ENCODE peak calls at places on chromosome 6, in seven cellular contexts. One of them, this sample, is unnamed.

GRCh38 chr6:22764521-22764920 is 195.2 kb downstream of the HDGFL1 start:
- DNase-seq in foreskin keratinocyte: peak
- DNase-seq in sigmoid colon: no peak
- DNase-seq in Peyer's patch: no peak
- DNase-seq in colonic mucosa: no peak
- DNase-seq in uterus: no peak
- DNase-seq in heart left ventricle: no peak
- DNase-seq in this sample: no peak

GRCh38 chr6:137784583-137784982 is 82.5 kb upstream of the TNFAIP3 start:
- DNase-seq in foreskin keratinocyte: no peak
- DNase-seq in sigmoid colon: no peak
- DNase-seq in Peyer's patch: no peak
- DNase-seq in colonic mucosa: no peak
- DNase-seq in uterus: no peak
- DNase-seq in heart left ventricle: no peak
- DNase-seq in this sample: no peak

GRCh38 chr6:32815996-32816395 is 806 bp downstream of the HLA-DOB start:
- DNase-seq in foreskin keratinocyte: no peak
- DNase-seq in sigmoid colon: no peak
- DNase-seq in Peyer's patch: no peak
- DNase-seq in colonic mucosa: no peak
- DNase-seq in uterus: no peak
- DNase-seq in heart left ventricle: no peak
- DNase-seq in this sample: no peak

GRCh38 chr6:134657751-134658522 is 292.0 kb downstream of the ALDH8A1 start:
- DNase-seq in foreskin keratinocyte: peak
- DNase-seq in sigmoid colon: no peak
- DNase-seq in Peyer's patch: no peak
- DNase-seq in colonic mucosa: no peak
- DNase-seq in uterus: no peak
- DNase-seq in heart left ventricle: no peak
- DNase-seq in this sample: no peak

GRCh38 chr6:123808556-123808955 is 4.9 kb downstream of the NKAIN2 start:
- DNase-seq in foreskin keratinocyte: peak
- DNase-seq in sigmoid colon: no peak
- DNase-seq in Peyer's patch: no peak
- DNase-seq in colonic mucosa: no peak
- DNase-seq in uterus: no peak
- DNase-seq in heart left ventricle: no peak
- DNase-seq in this sample: no peak

GRCh38 chr6:52284131-52284459 is 447 bp downstream of the MCM3 start:
- DNase-seq in foreskin keratinocyte: no peak
- DNase-seq in sigmoid colon: peak
- DNase-seq in Peyer's patch: no peak
- DNase-seq in colonic mucosa: peak
- DNase-seq in uterus: peak
- DNase-seq in heart left ventricle: peak
- DNase-seq in this sample: no peak

GRCh38 chr6:3530515-3530914 is 73.7 kb upstream of the SLC22A23 start:
- DNase-seq in foreskin keratinocyte: no peak
- DNase-seq in sigmoid colon: no peak
- DNase-seq in Peyer's patch: no peak
- DNase-seq in colonic mucosa: peak
- DNase-seq in uterus: no peak
- DNase-seq in heart left ventricle: no peak
- DNase-seq in this sample: no peak

GRCh38 chr6:12751694-12752304 is 35.2 kb downstream of the PHACTR1 start:
- DNase-seq in foreskin keratinocyte: peak
- DNase-seq in sigmoid colon: no peak
- DNase-seq in Peyer's patch: no peak
- DNase-seq in colonic mucosa: peak
- DNase-seq in uterus: no peak
- DNase-seq in heart left ventricle: peak
- DNase-seq in this sample: no peak

GRCh38 chr6:33014841-33015634 is 5.6 kb upstream of the HLA-DOA start:
- DNase-seq in foreskin keratinocyte: peak
- DNase-seq in sigmoid colon: no peak
- DNase-seq in Peyer's patch: no peak
- DNase-seq in colonic mucosa: peak
- DNase-seq in uterus: peak
- DNase-seq in heart left ventricle: peak
- DNase-seq in this sample: peak

GRCh38 chr6:14004258-14004657 is 79.5 kb downstream of the RNF182 start:
- DNase-seq in foreskin keratinocyte: no peak
- DNase-seq in sigmoid colon: no peak
- DNase-seq in Peyer's patch: no peak
- DNase-seq in colonic mucosa: no peak
- DNase-seq in uterus: no peak
- DNase-seq in heart left ventricle: no peak
- DNase-seq in this sample: no peak

GRCh38 chr6:18501313-18502013 is 114.3 kb downstream of the RNF144B start:
- DNase-seq in foreskin keratinocyte: peak
- DNase-seq in sigmoid colon: peak
- DNase-seq in Peyer's patch: no peak
- DNase-seq in colonic mucosa: peak
- DNase-seq in uterus: peak
- DNase-seq in heart left ventricle: peak
- DNase-seq in this sample: no peak

GRCh38 chr6:26175428-26176181 is 88.4 kb downstream of the HFE start:
- DNase-seq in foreskin keratinocyte: peak
- DNase-seq in sigmoid colon: no peak
- DNase-seq in Peyer's patch: no peak
- DNase-seq in colonic mucosa: peak
- DNase-seq in uterus: no peak
- DNase-seq in heart left ventricle: no peak
- DNase-seq in this sample: no peak

GRCh38 chr6:114154812-114155211 is 183.9 kb upstream of the HDAC2 start:
- DNase-seq in foreskin keratinocyte: no peak
- DNase-seq in sigmoid colon: no peak
- DNase-seq in Peyer's patch: no peak
- DNase-seq in colonic mucosa: no peak
- DNase-seq in uterus: no peak
- DNase-seq in heart left ventricle: no peak
- DNase-seq in this sample: no peak

GRCh38 chr6:44493132-44493531 is 105.6 kb downstream of the CDC5L start:
- DNase-seq in foreskin keratinocyte: no peak
- DNase-seq in sigmoid colon: no peak
- DNase-seq in Peyer's patch: no peak
- DNase-seq in colonic mucosa: no peak
- DNase-seq in uterus: no peak
- DNase-seq in heart left ventricle: no peak
- DNase-seq in this sample: no peak

GRCh38 chr6:135270676-135271536 is 89.8 kb downstream of the MYB start:
- DNase-seq in foreskin keratinocyte: peak
- DNase-seq in sigmoid colon: no peak
- DNase-seq in Peyer's patch: peak
- DNase-seq in colonic mucosa: peak
- DNase-seq in uterus: no peak
- DNase-seq in heart left ventricle: no peak
- DNase-seq in this sample: no peak

GRCh38 chr6:18070486-18070885 is 52.0 kb downstream of the NHLRC1 start:
- DNase-seq in foreskin keratinocyte: no peak
- DNase-seq in sigmoid colon: no peak
- DNase-seq in Peyer's patch: no peak
- DNase-seq in colonic mucosa: no peak
- DNase-seq in uterus: no peak
- DNase-seq in heart left ventricle: no peak
- DNase-seq in this sample: no peak

GRCh38 chr6:56795852-56796532 is 153.3 kb upstream of the DST start:
- DNase-seq in foreskin keratinocyte: peak
- DNase-seq in sigmoid colon: no peak
- DNase-seq in Peyer's patch: no peak
- DNase-seq in colonic mucosa: no peak
- DNase-seq in uterus: no peak
- DNase-seq in heart left ventricle: no peak
- DNase-seq in this sample: no peak

GRCh38 chr6:63580704-63580961 is 8.4 kb downstream of the LOC128125822 start:
- DNase-seq in foreskin keratinocyte: no peak
- DNase-seq in sigmoid colon: no peak
- DNase-seq in Peyer's patch: no peak
- DNase-seq in colonic mucosa: no peak
- DNase-seq in uterus: no peak
- DNase-seq in heart left ventricle: no peak
- DNase-seq in this sample: no peak

GRCh38 chr6:134647861-134648260 is 302.0 kb downstream of the ALDH8A1 start:
- DNase-seq in foreskin keratinocyte: peak
- DNase-seq in sigmoid colon: no peak
- DNase-seq in Peyer's patch: no peak
- DNase-seq in colonic mucosa: no peak
- DNase-seq in uterus: no peak
- DNase-seq in heart left ventricle: no peak
- DNase-seq in this sample: no peak

GRCh38 chr6:166602928-166603690 is 16.6 kb upstream of the RAMACL start:
- DNase-seq in foreskin keratinocyte: no peak
- DNase-seq in sigmoid colon: peak
- DNase-seq in Peyer's patch: no peak
- DNase-seq in colonic mucosa: peak
- DNase-seq in uterus: peak
- DNase-seq in heart left ventricle: no peak
- DNase-seq in this sample: no peak

GRCh38 chr6:33280539-33280938 is 3.6 kb downstream of the B3GALT4 start:
- DNase-seq in foreskin keratinocyte: no peak
- DNase-seq in sigmoid colon: no peak
- DNase-seq in Peyer's patch: no peak
- DNase-seq in colonic mucosa: no peak
- DNase-seq in uterus: no peak
- DNase-seq in heart left ventricle: no peak
- DNase-seq in this sample: no peak

GRCh38 chr6:156437084-156437879 is 339.9 kb upstream of the ARID1B start:
- DNase-seq in foreskin keratinocyte: no peak
- DNase-seq in sigmoid colon: no peak
- DNase-seq in Peyer's patch: no peak
- DNase-seq in colonic mucosa: peak
- DNase-seq in uterus: no peak
- DNase-seq in heart left ventricle: no peak
- DNase-seq in this sample: no peak

GRCh38 chr6:20711518-20711917 is 177.3 kb downstream of the CDKAL1 start:
- DNase-seq in foreskin keratinocyte: peak
- DNase-seq in sigmoid colon: no peak
- DNase-seq in Peyer's patch: no peak
- DNase-seq in colonic mucosa: no peak
- DNase-seq in uterus: no peak
- DNase-seq in heart left ventricle: no peak
- DNase-seq in this sample: no peak

GRCh38 chr6:140485740-140486467 is 1111.5 kb upstream of the CITED2 start:
- DNase-seq in foreskin keratinocyte: peak
- DNase-seq in sigmoid colon: peak
- DNase-seq in Peyer's patch: no peak
- DNase-seq in colonic mucosa: no peak
- DNase-seq in uterus: peak
- DNase-seq in heart left ventricle: peak
- DNase-seq in this sample: no peak

GRCh38 chr6:14217728-14218637 is 100.4 kb downstream of the CD83 start:
- DNase-seq in foreskin keratinocyte: no peak
- DNase-seq in sigmoid colon: no peak
- DNase-seq in Peyer's patch: no peak
- DNase-seq in colonic mucosa: no peak
- DNase-seq in uterus: no peak
- DNase-seq in heart left ventricle: no peak
- DNase-seq in this sample: no peak

GRCh38 chr6:131937219-131937618 is 14.0 kb downstream of the CCN2 start:
- DNase-seq in foreskin keratinocyte: peak
- DNase-seq in sigmoid colon: no peak
- DNase-seq in Peyer's patch: no peak
- DNase-seq in colonic mucosa: no peak
- DNase-seq in uterus: no peak
- DNase-seq in heart left ventricle: peak
- DNase-seq in this sample: no peak

GRCh38 chr6:40256831-40257230 is 322.6 kb upstream of the MOCS1 start:
- DNase-seq in foreskin keratinocyte: no peak
- DNase-seq in sigmoid colon: no peak
- DNase-seq in Peyer's patch: no peak
- DNase-seq in colonic mucosa: no peak
- DNase-seq in uterus: no peak
- DNase-seq in heart left ventricle: no peak
- DNase-seq in this sample: no peak

GRCh38 chr6:1611572-1612385 is 2.1 kb downstream of the FOXC1 start:
- DNase-seq in foreskin keratinocyte: no peak
- DNase-seq in sigmoid colon: no peak
- DNase-seq in Peyer's patch: no peak
- DNase-seq in colonic mucosa: no peak
- DNase-seq in uterus: no peak
- DNase-seq in heart left ventricle: peak
- DNase-seq in this sample: no peak
- H3K27ac ChIP-seq in foreskin keratinocyte: no peak
- H3K27ac ChIP-seq in sigmoid colon: peak
- H3K27ac ChIP-seq in Peyer's patch: no peak
- H3K27ac ChIP-seq in colonic mucosa: no peak
- H3K27ac ChIP-seq in uterus: peak
- H3K27ac ChIP-seq in heart left ventricle: peak
- H3K27ac ChIP-seq in this sample: no peak

GRCh38 chr6:126071000-126071647 is 84.8 kb downstream of the TRMT11 start:
- DNase-seq in foreskin keratinocyte: no peak
- DNase-seq in sigmoid colon: no peak
- DNase-seq in Peyer's patch: no peak
- DNase-seq in colonic mucosa: no peak
- DNase-seq in uterus: peak
- DNase-seq in heart left ventricle: no peak
- DNase-seq in this sample: no peak
- H3K27ac ChIP-seq in foreskin keratinocyte: no peak
- H3K27ac ChIP-seq in sigmoid colon: no peak
- H3K27ac ChIP-seq in Peyer's patch: no peak
- H3K27ac ChIP-seq in colonic mucosa: no peak
- H3K27ac ChIP-seq in uterus: peak
- H3K27ac ChIP-seq in heart left ventricle: no peak
- H3K27ac ChIP-seq in this sample: no peak

GRCh38 chr6:126015869-126016268 is 29.5 kb downstream of the TRMT11 start:
- DNase-seq in foreskin keratinocyte: peak
- DNase-seq in sigmoid colon: no peak
- DNase-seq in Peyer's patch: no peak
- DNase-seq in colonic mucosa: no peak
- DNase-seq in uterus: no peak
- DNase-seq in heart left ventricle: no peak
- DNase-seq in this sample: no peak
- H3K27ac ChIP-seq in foreskin keratinocyte: no peak
- H3K27ac ChIP-seq in sigmoid colon: no peak
- H3K27ac ChIP-seq in Peyer's patch: no peak
- H3K27ac ChIP-seq in colonic mucosa: no peak
- H3K27ac ChIP-seq in uterus: peak
- H3K27ac ChIP-seq in heart left ventricle: no peak
- H3K27ac ChIP-seq in this sample: no peak

DNA sequence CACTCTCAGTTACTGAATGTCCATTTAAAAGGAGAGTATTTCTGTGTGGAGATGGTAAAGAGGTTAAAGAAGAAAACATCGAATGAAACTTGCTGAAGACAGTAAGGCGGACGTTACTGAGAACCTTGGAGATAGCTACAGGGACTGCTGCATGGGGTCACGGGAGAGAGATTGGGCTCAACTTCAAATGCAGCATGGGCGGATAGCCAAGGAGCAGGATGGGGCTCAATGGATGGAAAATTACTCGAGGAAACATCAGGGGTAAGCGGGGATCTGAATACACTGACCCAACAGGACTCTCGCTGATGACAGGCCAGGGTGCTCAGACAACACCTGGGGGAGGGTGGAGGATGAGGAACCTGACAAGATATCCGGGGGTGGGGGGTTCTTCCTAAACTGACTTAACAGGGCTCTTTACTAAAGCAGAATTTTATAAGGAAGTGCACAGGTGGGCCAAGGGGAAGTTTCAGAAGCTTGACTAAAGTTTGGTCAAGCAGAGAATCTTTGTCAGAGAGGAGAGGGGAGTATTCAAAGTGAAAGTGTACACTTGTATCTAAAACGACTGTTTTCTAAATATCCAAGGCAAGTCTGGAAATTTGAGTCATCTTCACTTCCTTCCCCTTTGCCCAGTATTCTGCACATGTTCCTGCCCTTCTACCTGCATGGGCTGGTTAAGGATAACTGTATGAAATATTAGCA is 22.8 kb downstream of the ECT2L start:
- DNase-seq in foreskin keratinocyte: peak
- DNase-seq in sigmoid colon: no peak
- DNase-seq in Peyer's patch: no peak
- DNase-seq in colonic mucosa: peak
- DNase-seq in uterus: no peak
- DNase-seq in heart left ventricle: no peak
- DNase-seq in this sample: no peak
- H3K27ac ChIP-seq in foreskin keratinocyte: peak
- H3K27ac ChIP-seq in sigmoid colon: no peak
- H3K27ac ChIP-seq in Peyer's patch: no peak
- H3K27ac ChIP-seq in colonic mucosa: peak
- H3K27ac ChIP-seq in uterus: no peak
- H3K27ac ChIP-seq in heart left ventricle: no peak
- H3K27ac ChIP-seq in this sample: no peak